ENCODE peak calls at places on chromosome 6, in five cellular contexts. L, I, G, U and C are unnamed samples.
A peak's percentile ranks its signal among the peaks of the same experiment; 100 is the strongest.

GRCh38 chr6:106085984-106086832 is at the start of gene PRDM1:
- DNase-seq in L (no peak), U (no peak), G (peak; percentile 69), I (peak; percentile 76), C (peak; percentile 92)

GRCh38 chr6:27757307-27757706 is 154.9 kb downstream of the OR2B2 start:
- DNase-seq in G (no peak), L (no peak), U (no peak), I (no peak), C (no peak)

GRCh38 chr6:114068119-114068518 is 97.2 kb upstream of the HDAC2 start:
- DNase-seq in I (no peak), L (no peak), G (no peak), U (no peak), C (no peak)

GRCh38 chr6:81682238-81682795 is 70.2 kb downstream of the TENT5A start:
- DNase-seq in U (no peak), I (no peak), L (no peak), G (no peak), C (no peak)

GRCh38 chr6:36029464-36029863 is 1.9 kb downstream of the MAPK14 start:
- DNase-seq in I (no peak), L (no peak), U (peak; percentile 68), G (no peak), C (peak; percentile 49)

GRCh38 chr6:44787254-44787844 is 399.8 kb downstream of the CDC5L start:
- DNase-seq in L (no peak), I (no peak), G (no peak), U (no peak), C (no peak)

GRCh38 chr6:42642794-42643193 is 79.0 kb downstream of the UBR2 start:
- DNase-seq in L (no peak), G (no peak), U (no peak), I (no peak), C (no peak)

GRCh38 chr6:25754508-25754907 is at the start of gene SLC17A4:
- DNase-seq in I (no peak), L (no peak), U (no peak), G (no peak), C (no peak)

GRCh38 chr6:87364602-87365252 is 20.1 kb downstream of the C6orf163 start:
- DNase-seq in I (no peak), L (no peak), U (no peak), G (peak; percentile 43), C (no peak)
- TF ChIP-seq REST in I (no peak), L (no peak), U (no peak), G (no peak), C (no peak)

DNA sequence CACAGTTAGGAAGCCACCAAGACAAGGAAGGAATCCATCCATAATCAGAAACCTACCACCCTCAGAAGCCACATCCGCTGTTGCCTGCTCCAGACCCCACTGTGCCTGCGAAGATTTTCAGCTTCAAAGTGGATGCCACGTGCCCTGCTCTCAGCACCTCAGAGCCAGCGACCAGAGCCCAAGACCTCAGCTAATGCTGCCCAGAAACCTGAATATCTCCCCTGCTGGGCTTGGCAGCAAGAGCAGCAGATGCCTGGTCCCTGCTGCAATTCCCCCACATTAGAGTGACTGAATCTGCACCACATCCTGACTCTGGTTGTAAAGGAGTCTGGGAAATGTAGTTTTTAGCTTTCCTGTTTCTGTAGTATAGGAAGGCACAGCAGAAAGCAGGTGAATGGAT is 10.7 kb upstream of the ULBP3 start:
- DNase-seq in G (no peak), I (no peak), U (no peak), L (no peak), C (no peak)
- TF ChIP-seq REST in G (no peak), I (no peak), U (no peak), L (no peak), C (no peak)

GRCh38 chr6:7052441-7052936 is 55.3 kb upstream of the RREB1 start:
- DNase-seq in G (peak; percentile 38), L (no peak), U (no peak), I (no peak), C (peak; percentile 63)

GRCh38 chr6:7053125-7053784 is 54.5 kb upstream of the RREB1 start:
- DNase-seq in G (no peak), U (no peak), I (no peak), L (no peak), C (peak; percentile 41)

GRCh38 chr6:7051780-7052440 is 55.9 kb upstream of the RREB1 start:
- DNase-seq in L (no peak), U (no peak), G (peak; percentile 64), I (no peak), C (peak; percentile 77)

GRCh38 chr6:7050099-7050498 is 57.7 kb upstream of the RREB1 start:
- DNase-seq in U (no peak), G (no peak), L (no peak), I (no peak), C (no peak)

DNA sequence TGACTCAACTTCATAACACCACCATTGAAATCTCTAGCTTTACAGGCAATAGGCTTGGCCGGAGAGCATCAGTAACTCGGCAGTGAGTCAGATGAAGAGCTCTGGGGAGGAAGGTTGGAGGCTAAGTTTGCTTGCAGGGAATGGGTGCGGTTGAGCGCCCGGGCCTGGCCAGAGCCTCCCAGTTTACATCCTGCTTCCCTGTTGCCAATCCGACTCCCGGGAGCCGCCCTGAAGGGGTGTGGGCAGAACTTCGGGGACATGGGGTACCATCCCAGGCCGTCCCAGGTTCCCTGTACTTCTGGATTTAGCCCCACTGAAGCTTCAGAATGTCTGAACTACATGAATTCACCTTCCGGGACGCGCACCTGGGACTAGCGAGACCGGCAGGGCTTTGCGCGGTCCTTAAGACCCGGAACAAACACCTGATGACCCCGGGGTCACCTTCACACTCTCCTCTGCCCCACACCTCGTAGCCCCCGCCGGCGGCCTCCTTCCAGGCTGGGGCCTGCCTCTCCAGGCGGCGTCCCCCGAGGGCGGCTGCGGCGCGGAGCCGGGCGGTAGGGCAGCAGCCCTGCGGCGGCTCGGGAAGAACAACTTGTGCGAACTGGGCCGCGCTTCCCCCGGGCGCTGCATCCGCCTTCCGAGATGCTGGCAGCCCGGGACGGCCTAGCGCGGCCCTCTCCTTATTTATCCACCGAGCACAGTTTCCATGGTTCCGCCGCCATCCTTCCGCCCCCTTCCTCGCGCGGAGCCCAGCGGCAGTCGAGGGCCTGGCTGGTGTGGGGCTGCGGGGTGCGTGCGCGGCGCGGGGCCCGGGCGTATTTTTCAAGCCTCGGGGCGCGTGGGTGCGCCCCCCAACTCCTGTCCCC is 56.6 kb upstream of the RREB1 start:
- DNase-seq in G (no peak), I (no peak), U (no peak), L (no peak), C (peak; percentile 45)
- TF ChIP-seq REST in G (no peak), I (no peak), U (no peak), L (no peak), C (no peak)

GRCh38 chr6:97841763-97842162 is 558.7 kb upstream of the MMS22L start:
- DNase-seq in G (no peak), U (no peak), L (no peak), I (no peak), C (no peak)
- TF ChIP-seq REST in G (no peak), U (no peak), L (no peak), I (no peak), C (no peak)

GRCh38 chr6:89402776-89403175 is 9.3 kb downstream of the RRAGD start:
- DNase-seq in I (no peak), L (no peak), U (no peak), G (no peak), C (no peak)

GRCh38 chr6:89404512-89404911 is 7.6 kb downstream of the RRAGD start:
- DNase-seq in L (no peak), G (no peak), U (no peak), I (no peak), C (no peak)

GRCh38 chr6:89400050-89400449 is 12.0 kb downstream of the RRAGD start:
- DNase-seq in L (no peak), U (no peak), G (no peak), I (no peak), C (no peak)

GRCh38 chr6:89406157-89406556 is 5.9 kb downstream of the RRAGD start:
- DNase-seq in U (no peak), G (no peak), L (no peak), I (no peak), C (peak; percentile 57)

GRCh38 chr6:89400912-89401399 is 11.1 kb downstream of the RRAGD start:
- DNase-seq in G (no peak), L (no peak), I (no peak), U (no peak), C (peak; percentile 51)
- TF ChIP-seq REST in G (no peak), L (no peak), I (no peak), U (no peak), C (no peak)

GRCh38 chr6:6749791-6750434 is 161.4 kb downstream of the LY86 start:
- DNase-seq in L (no peak), U (peak; percentile 61), I (peak; percentile 72), G (no peak), C (peak; percentile 84)
- TF ChIP-seq REST in L (no peak), U (no peak), I (no peak), G (no peak), C (no peak)

GRCh38 chr6:136920216-136920857 is 1.8 kb upstream of the SLC35D3 start:
- DNase-seq in L (no peak), I (no peak), G (peak; percentile 21), U (no peak), C (no peak)

GRCh38 chr6:136922680-136922996 is 537 bp downstream of the SLC35D3 start:
- DNase-seq in G (no peak), L (no peak), I (peak; percentile 5), U (no peak), C (no peak)

GRCh38 chr6:136921936-136922679 is at the start of gene SLC35D3:
- DNase-seq in G (peak; percentile 86), U (no peak), I (peak; percentile 23), L (no peak), C (peak; percentile 22)

GRCh38 chr6:136920858-136921520 is 1.1 kb upstream of the SLC35D3 start:
- DNase-seq in L (no peak), U (no peak), I (peak; percentile 12), G (peak; percentile 75), C (no peak)

DNA sequence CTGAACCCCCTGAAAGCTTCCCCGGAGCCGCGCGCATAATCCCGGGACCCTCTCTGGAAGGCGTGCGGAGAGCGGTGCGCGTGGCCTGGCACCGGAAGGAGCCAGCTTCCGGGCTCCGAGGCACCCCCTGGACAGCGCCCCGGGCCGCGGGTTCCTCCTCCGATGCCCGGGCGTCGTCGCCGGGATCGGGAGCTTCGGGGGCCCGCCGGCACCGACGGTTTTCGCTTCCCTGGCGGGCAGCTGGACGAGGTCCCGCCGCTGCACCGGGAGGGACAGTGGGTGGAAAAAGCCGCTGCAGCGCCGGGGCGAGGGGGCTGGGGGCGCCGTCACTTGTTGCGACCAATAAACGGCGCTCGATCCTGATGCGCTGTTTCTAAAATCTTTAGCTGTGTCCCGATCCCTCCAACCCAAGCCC is 573 bp upstream of the SLC35D3 start:
- DNase-seq in G (peak; percentile 85), I (peak; percentile 8), L (no peak), U (no peak), C (no peak)
- TF ChIP-seq REST in G (peak; percentile 46), I (no peak), L (no peak), U (no peak), C (peak; percentile 61)